ENCODE peak calls at places on chromosomes 5 and 9, in five cellular contexts. One of them, this sample, is unnamed.

GRCh38 chr9:91420471-91421021 is 3.1 kb downstream of the NFIL3 start:
- DNase-seq in GM12878: no peak
- DNase-seq in SK-N-SH: no peak
- DNase-seq in HepG2: peak; percentile 9
- DNase-seq in A549: no peak
- DNase-seq in this sample: no peak

GRCh38 chr5:159737263-159737662 is 179.0 kb upstream of the ADRA1B start:
- DNase-seq in A549: no peak
- DNase-seq in HepG2: no peak
- DNase-seq in SK-N-SH: no peak
- DNase-seq in GM12878: no peak
- DNase-seq in this sample: no peak

GRCh38 chr9:70297141-70297540 is 38.4 kb downstream of the SMC5 start:
- DNase-seq in HepG2: no peak
- DNase-seq in A549: no peak
- DNase-seq in GM12878: no peak
- DNase-seq in SK-N-SH: no peak
- DNase-seq in this sample: no peak

GRCh38 chr9:137423810-137424291 is 658 bp downstream of the NOXA1 start:
- DNase-seq in A549: no peak
- DNase-seq in SK-N-SH: no peak
- DNase-seq in HepG2: no peak
- DNase-seq in GM12878: no peak
- DNase-seq in this sample: no peak

GRCh38 chr9:120348951-120349429 is 231.0 kb downstream of the CDK5RAP2 start:
- DNase-seq in GM12878: no peak
- DNase-seq in SK-N-SH: peak; percentile 85
- DNase-seq in HepG2: peak; percentile 44
- DNase-seq in A549: peak; percentile 73
- DNase-seq in this sample: peak; percentile 70

GRCh38 chr9:128383791-128384190 is 12.6 kb downstream of the URM1 start:
- DNase-seq in GM12878: no peak
- DNase-seq in HepG2: no peak
- DNase-seq in A549: no peak
- DNase-seq in SK-N-SH: no peak
- DNase-seq in this sample: no peak

GRCh38 chr9:112061152-112061740 is 113.9 kb downstream of the SUSD1 start:
- DNase-seq in HepG2: peak; percentile 56
- DNase-seq in GM12878: peak; percentile 75
- DNase-seq in SK-N-SH: peak; percentile 22
- DNase-seq in A549: peak; percentile 81
- DNase-seq in this sample: no peak

GRCh38 chr9:100595391-100596199 is 17.7 kb downstream of the CAVIN4 start:
- DNase-seq in SK-N-SH: peak; percentile 57
- DNase-seq in GM12878: no peak
- DNase-seq in A549: peak; percentile 42
- DNase-seq in HepG2: peak; percentile 39
- DNase-seq in this sample: no peak

GRCh38 chr5:173925449-173926071 is 37.4 kb downstream of the CPEB4 start:
- DNase-seq in GM12878: no peak
- DNase-seq in SK-N-SH: no peak
- DNase-seq in A549: peak; percentile 25
- DNase-seq in HepG2: no peak
- DNase-seq in this sample: no peak

GRCh38 chr5:22649076-22649475 is 204.1 kb downstream of the CDH12 start:
- DNase-seq in HepG2: no peak
- DNase-seq in SK-N-SH: no peak
- DNase-seq in GM12878: no peak
- DNase-seq in A549: no peak
- DNase-seq in this sample: no peak

GRCh38 chr5:110909415-110909814 is 162.1 kb upstream of the TSLP start:
- DNase-seq in HepG2: no peak
- DNase-seq in A549: no peak
- DNase-seq in GM12878: no peak
- DNase-seq in SK-N-SH: no peak
- DNase-seq in this sample: no peak

GRCh38 chr5:180804129-180804601 is 1.6 kb upstream of the MGAT1 start:
- DNase-seq in HepG2: no peak
- DNase-seq in GM12878: no peak
- DNase-seq in A549: no peak
- DNase-seq in SK-N-SH: no peak
- DNase-seq in this sample: no peak

GRCh38 chr5:160235731-160236130 is 6.4 kb downstream of the FABP6 start:
- DNase-seq in A549: no peak
- DNase-seq in HepG2: no peak
- DNase-seq in GM12878: no peak
- DNase-seq in SK-N-SH: no peak
- DNase-seq in this sample: no peak

GRCh38 chr5:93145767-93146166 is 435.3 kb downstream of the NR2F1-AS1 start:
- DNase-seq in GM12878: no peak
- DNase-seq in HepG2: no peak
- DNase-seq in A549: no peak
- DNase-seq in SK-N-SH: no peak
- DNase-seq in this sample: no peak

GRCh38 chr5:179879003-179879689 is 20.5 kb upstream of the MRNIP start:
- DNase-seq in GM12878: no peak
- DNase-seq in HepG2: no peak
- DNase-seq in A549: no peak
- DNase-seq in SK-N-SH: no peak
- DNase-seq in this sample: no peak

GRCh38 chr5:7762267-7762666 is 88.7 kb downstream of the CFAP90 start:
- DNase-seq in GM12878: no peak
- DNase-seq in A549: no peak
- DNase-seq in SK-N-SH: no peak
- DNase-seq in HepG2: no peak
- DNase-seq in this sample: no peak

GRCh38 chr5:90434116-90434714 is 24.7 kb upstream of the CETN3 start:
- DNase-seq in SK-N-SH: peak; percentile 25
- DNase-seq in HepG2: peak; percentile 39
- DNase-seq in GM12878: no peak
- DNase-seq in A549: no peak
- DNase-seq in this sample: peak; percentile 79

GRCh38 chr5:143683459-143683858 is 128.5 kb upstream of the HMHB1 start:
- DNase-seq in HepG2: peak; percentile 50
- DNase-seq in A549: no peak
- DNase-seq in SK-N-SH: no peak
- DNase-seq in GM12878: no peak
- DNase-seq in this sample: no peak

GRCh38 chr5:13955896-13956295 is 11.4 kb upstream of the DNAH5 start:
- DNase-seq in GM12878: no peak
- DNase-seq in HepG2: no peak
- DNase-seq in A549: no peak
- DNase-seq in SK-N-SH: no peak
- DNase-seq in this sample: no peak

GRCh38 chr5:80389575-80389974 is 18.3 kb upstream of the ZFYVE16 start:
- DNase-seq in SK-N-SH: no peak
- DNase-seq in A549: no peak
- DNase-seq in GM12878: no peak
- DNase-seq in HepG2: no peak
- DNase-seq in this sample: no peak

GRCh38 chr9:34085581-34086500 is 37.2 kb upstream of the UBAP2 start:
- DNase-seq in SK-N-SH: no peak
- DNase-seq in GM12878: no peak
- DNase-seq in A549: no peak
- DNase-seq in HepG2: no peak
- DNase-seq in this sample: no peak

GRCh38 chr5:94391996-94392395 is 226.4 kb downstream of the KIAA0825 start:
- DNase-seq in HepG2: no peak
- DNase-seq in GM12878: no peak
- DNase-seq in SK-N-SH: no peak
- DNase-seq in A549: no peak
- DNase-seq in this sample: no peak
- TF ChIP-seq CHD2 in HepG2: no peak
- TF ChIP-seq CHD2 in GM12878: no peak
- TF ChIP-seq CHD2 in SK-N-SH: no peak
- TF ChIP-seq CHD2 in A549: no peak
- TF ChIP-seq CHD2 in this sample: no peak

DNA sequence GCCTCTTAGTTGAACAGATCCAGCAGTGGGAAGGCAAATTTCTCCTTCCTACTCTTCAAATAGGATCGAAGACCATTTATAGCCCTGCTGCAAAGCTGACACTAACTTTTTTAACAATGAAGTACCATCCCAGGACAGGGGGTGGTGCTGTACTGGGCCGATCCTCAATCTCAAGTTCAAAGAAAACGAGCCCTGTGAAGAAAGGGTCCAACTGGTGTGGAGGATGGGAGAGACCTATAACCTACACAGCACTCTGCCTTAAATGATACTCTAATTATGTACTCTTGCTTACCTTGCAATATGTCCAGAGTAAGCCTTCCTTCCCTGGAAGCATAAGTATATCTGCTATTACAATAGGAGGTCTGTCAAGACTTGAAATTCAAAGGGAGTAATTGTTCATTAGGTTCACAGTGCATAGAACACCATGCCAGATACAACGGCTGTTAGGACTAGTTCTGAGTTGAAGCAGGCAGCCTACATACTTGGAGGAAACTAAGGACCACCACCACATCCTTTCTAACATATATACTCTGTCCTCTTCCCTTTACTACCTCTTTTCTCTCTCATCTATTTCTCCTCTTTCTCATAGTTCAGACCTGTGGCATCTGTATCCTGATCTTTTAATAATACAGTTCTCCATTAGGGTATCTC is 6.2 kb downstream of the ETF1 start:
- DNase-seq in HepG2: peak; percentile 43
- DNase-seq in GM12878: no peak
- DNase-seq in A549: no peak
- DNase-seq in SK-N-SH: peak; percentile 40
- DNase-seq in this sample: no peak
- TF ChIP-seq MAX in HepG2: no peak
- TF ChIP-seq MAX in GM12878: no peak
- TF ChIP-seq MAX in A549: no peak
- TF ChIP-seq MAX in SK-N-SH: no peak
- TF ChIP-seq MAX in this sample: no peak

DNA sequence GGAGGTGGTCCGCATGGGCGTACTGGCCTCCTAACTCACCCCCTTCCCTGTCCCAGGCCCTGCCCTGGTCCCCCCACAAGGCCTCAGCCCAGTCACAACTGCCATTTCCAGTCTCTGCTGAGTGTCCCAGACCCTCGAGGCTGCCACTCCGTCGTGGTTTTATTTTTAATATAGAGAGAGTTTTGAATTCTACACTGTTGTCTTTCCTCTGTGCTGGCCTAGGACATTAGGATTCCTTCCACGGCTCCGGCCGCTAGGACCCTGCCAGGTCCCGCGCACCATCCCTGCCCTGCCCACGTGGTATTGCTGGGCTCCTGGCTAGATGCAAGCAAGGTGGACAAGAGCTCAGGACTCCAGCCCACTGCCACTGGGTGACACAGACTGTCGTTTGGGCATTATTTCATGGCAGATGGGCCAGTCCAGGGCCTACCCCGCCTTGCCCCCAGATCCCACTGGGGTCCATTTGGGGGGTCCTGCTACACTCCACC is 53.3 kb downstream of the SAR1B start:
- DNase-seq in GM12878: no peak
- DNase-seq in A549: no peak
- DNase-seq in SK-N-SH: no peak
- DNase-seq in HepG2: no peak
- DNase-seq in this sample: no peak
- TF ChIP-seq CHD2 in GM12878: no peak
- TF ChIP-seq CHD2 in A549: no peak
- TF ChIP-seq CHD2 in SK-N-SH: no peak
- TF ChIP-seq CHD2 in HepG2: no peak
- TF ChIP-seq CHD2 in this sample: no peak

GRCh38 chr9:93119703-93119952 is 14.4 kb downstream of the NINJ1 start:
- DNase-seq in SK-N-SH: no peak
- DNase-seq in GM12878: no peak
- DNase-seq in A549: no peak
- DNase-seq in HepG2: no peak
- DNase-seq in this sample: no peak

GRCh38 chr9:93118863-93119702 is 15.0 kb downstream of the NINJ1 start:
- DNase-seq in HepG2: no peak
- DNase-seq in A549: no peak
- DNase-seq in GM12878: no peak
- DNase-seq in SK-N-SH: no peak
- DNase-seq in this sample: no peak

GRCh38 chr9:93119953-93120845 is 13.9 kb downstream of the NINJ1 start:
- DNase-seq in GM12878: no peak
- DNase-seq in A549: peak; percentile 89
- DNase-seq in SK-N-SH: peak; percentile 94
- DNase-seq in HepG2: peak; percentile 94
- DNase-seq in this sample: no peak

GRCh38 chr9:93116049-93116961 is 17.7 kb downstream of the NINJ1 start:
- DNase-seq in SK-N-SH: no peak
- DNase-seq in A549: no peak
- DNase-seq in HepG2: peak; percentile 84
- DNase-seq in GM12878: no peak
- DNase-seq in this sample: no peak

DNA sequence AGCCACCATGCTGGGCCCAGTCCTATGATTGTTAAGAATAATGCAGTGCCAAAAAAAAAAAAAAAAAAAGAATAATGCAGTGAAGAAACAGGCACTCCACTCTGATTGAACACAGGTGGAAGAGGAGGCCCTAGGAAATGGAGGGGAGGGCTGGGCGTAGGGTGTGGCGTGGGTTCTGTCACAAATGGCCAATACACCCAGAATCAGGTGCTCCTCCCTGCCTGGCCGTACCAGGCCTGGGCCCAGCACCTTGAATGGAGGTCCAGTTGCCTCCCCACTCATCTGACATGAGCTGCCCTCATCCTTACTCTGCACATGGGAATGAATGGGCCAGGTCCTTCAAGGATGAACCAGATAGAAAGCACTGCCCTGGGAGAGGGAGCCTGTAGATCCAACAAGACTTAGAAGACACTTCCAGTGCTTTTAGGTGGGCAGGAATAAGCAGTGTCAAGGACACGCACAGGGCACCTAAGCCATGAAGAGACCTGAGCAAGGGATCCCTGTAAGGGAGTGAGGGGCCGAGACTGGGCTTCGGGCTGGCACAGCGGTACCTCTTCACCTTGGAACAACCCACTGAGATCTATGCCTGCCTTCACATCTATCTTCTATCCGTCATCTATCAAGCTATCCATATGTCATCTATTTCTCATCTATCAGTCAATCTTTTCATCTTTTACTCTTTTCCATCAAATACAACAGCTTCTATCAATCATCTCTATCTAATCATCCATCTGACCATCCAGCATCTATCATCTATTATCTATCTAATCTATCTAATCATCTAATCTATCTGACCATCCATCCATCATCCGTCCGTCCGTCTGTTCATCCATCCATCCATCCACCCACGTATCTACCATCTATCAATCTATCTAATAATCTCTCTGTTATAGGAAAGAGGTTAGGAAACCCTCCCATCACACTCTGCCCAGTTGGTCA is 15.9 kb downstream of the NINJ1 start:
- DNase-seq in HepG2: no peak
- DNase-seq in SK-N-SH: no peak
- DNase-seq in A549: no peak
- DNase-seq in GM12878: no peak
- DNase-seq in this sample: no peak
- TF ChIP-seq MAX in HepG2: no peak
- TF ChIP-seq MAX in SK-N-SH: no peak
- TF ChIP-seq MAX in A549: no peak
- TF ChIP-seq MAX in GM12878: no peak
- TF ChIP-seq MAX in this sample: no peak

This sample was measured in H1.